ENCODE peak calls at places on chromosomes 3 and 15, in four cellular contexts. T is activated T-helper 1 cell treated with Interleukin-2 at 50 U/mL for 16 hours; J is effector memory CD4-positive, alpha-beta T cell; O is endothelial cell of umbilical vein. Q is an unnamed sample.

GRCh38 chr3:113151475-113152031 is 59.8 kb upstream of the BOC start:
- DNase-seq in T (no peak), J (no peak), O (no peak), Q (no peak)

GRCh38 chr3:185402561-185402960 is 39.6 kb downstream of the MAP3K13 start:
- DNase-seq in T (no peak), J (no peak), O (no peak), Q (no peak)

GRCh38 chr3:157136647-157137387 is 23.1 kb downstream of the CCNL1 start:
- DNase-seq in T (no peak), J (no peak), O (no peak), Q (no peak)

GRCh38 chr3:50428007-50428633 is 68.8 kb upstream of the TMEM115 start:
- DNase-seq in T (no peak), J (no peak), O (no peak), Q (no peak)

GRCh38 chr3:160365872-160366522 is 33.0 kb downstream of the IFT80 start:
- DNase-seq in T (no peak), J (no peak), O (no peak), Q (no peak)

GRCh38 chr15:25171856-25172687 is 217.3 kb downstream of the SNRPN start:
- DNase-seq in T (no peak), J (no peak), O (no peak), Q (no peak)

GRCh38 chr3:63727248-63727647 is 74.8 kb downstream of the SNTN start:
- DNase-seq in T (no peak), J (no peak), O (no peak), Q (no peak)

GRCh38 chr3:128419311-128419710 is 47.4 kb downstream of the DNAJB8 start:
- DNase-seq in T (no peak), J (no peak), O (no peak), Q (no peak)

GRCh38 chr3:30751610-30752299 is 142.7 kb downstream of the GADL1 start:
- DNase-seq in T (peak; percentile 18), J (no peak), O (peak; percentile 78), Q (no peak)

GRCh38 chr3:196772897-196773296 is 33.2 kb downstream of the PAK2 start:
- DNase-seq in T (no peak), J (no peak), O (no peak), Q (no peak)

GRCh38 chr3:133836497-133837158 is 31.0 kb downstream of the SRPRB start:
- DNase-seq in T (no peak), J (no peak), O (no peak), Q (no peak)

GRCh38 chr15:60374628-60375081 is 23.1 kb downstream of the ANXA2 start:
- DNase-seq in T (no peak), J (no peak), O (peak; percentile 98), Q (peak; percentile 94)

GRCh38 chr3:129878355-129878754 is 15.2 kb downstream of the TMCC1 start:
- DNase-seq in T (no peak), J (no peak), O (no peak), Q (no peak)

GRCh38 chr3:38283810-38284775 is 2.0 kb downstream of the SLC22A14 start:
- DNase-seq in T (no peak), J (no peak), O (no peak), Q (peak; percentile 33)

GRCh38 chr3:135992072-135992471 is 26.5 kb downstream of the PPP2R3A start:
- DNase-seq in T (no peak), J (no peak), O (peak; percentile 90), Q (peak; percentile 76)

GRCh38 chr3:47301456-47301855 is 18.7 kb downstream of the KLHL18 start:
- DNase-seq in T (no peak), J (no peak), O (no peak), Q (no peak)

GRCh38 chr15:67130673-67131601 is 65.5 kb downstream of the SMAD3 start:
- DNase-seq in T (no peak), J (no peak), O (no peak), Q (no peak)

Q was measured in BJ.